ENCODE peak calls at places on chromosome 9, in nine cellular contexts. O is mesothelial cell of epicardium; L is Karpas-422; K is neural crest cell; M is progenitor cell of endocrine pancreas; Y is HCEC 1CT; Q is endodermal cell; H is naive thymus-derived CD8-positive, alpha-beta T cell; D is anterior cingulate cortex. B is an unnamed sample.

GRCh38 chr9:35042891-35043545 is 29.4 kb downstream of the VCP start:
- DNase-seq in O (no peak), L (no peak), K (no peak), M (no peak), Y (no peak), Q (no peak), H (no peak), D (no peak), B (no peak)

GRCh38 chr9:126166866-126167265 is 159.8 kb upstream of the MVB12B start:
- DNase-seq in O (peak), L (no peak), K (no peak), M (no peak), Y (no peak), Q (no peak), H (no peak), D (no peak), B (no peak)

GRCh38 chr9:78383130-78383529 is 86.2 kb downstream of the PSAT1 start:
- DNase-seq in O (no peak), L (peak), K (no peak), M (no peak), Y (peak), Q (no peak), H (no peak), D (no peak), B (no peak)

GRCh38 chr9:34550016-34550680 is 27.4 kb upstream of the ENHO start:
- DNase-seq in O (no peak), L (no peak), K (no peak), M (no peak), Y (no peak), Q (peak), H (no peak), D (no peak), B (no peak)

GRCh38 chr9:136754059-136754572 is 3.9 kb downstream of the LCN8 start:
- DNase-seq in O (no peak), L (no peak), K (no peak), M (no peak), Y (no peak), Q (no peak), H (no peak), D (no peak), B (peak)

GRCh38 chr9:83620841-83621636 is 1.9 kb upstream of the IDNK start:
- DNase-seq in O (peak), L (peak), K (peak), M (no peak), Y (peak), Q (peak), H (peak), D (peak), B (peak)

GRCh38 chr9:8382777-8383527 is 583.4 kb upstream of the DMAC1 start:
- DNase-seq in O (no peak), L (no peak), K (no peak), M (no peak), Y (no peak), Q (no peak), H (no peak), D (no peak), B (no peak)

GRCh38 chr9:22157831-22158230 is 148.7 kb upstream of the CDKN2B start:
- DNase-seq in O (no peak), L (no peak), K (no peak), M (no peak), Y (no peak), Q (no peak), H (no peak), D (no peak), B (no peak)

B was measured in naive B cell.